ENCODE peak calls at places on chromosome 19, in four cellular contexts. I is CD8-positive, alpha-beta T cell; Y is testis; P is neural progenitor cell. S is an unnamed sample. For H3K9me3, the result is how much of the 10 kb centered on the place peaks cover.

GRCh38 chr19:17496337-17496997 is 15.0 kb upstream of the PGLS start:
- DNase-seq in I (peak), Y (peak), P (peak), S (peak)

GRCh38 chr19:35471946-35472345 is 18.3 kb downstream of the KRTDAP start:
- DNase-seq in I (no peak), Y (no peak), P (no peak), S (no peak)

GRCh38 chr19:17779281-17779930 is 15.5 kb upstream of the B3GNT3 start:
- DNase-seq in I (no peak), Y (peak), P (peak), S (peak)

GRCh38 chr19:13827656-13828055 is 32.4 kb downstream of the ZSWIM4 start:
- DNase-seq in I (no peak), Y (no peak), P (no peak), S (no peak)

GRCh38 chr19:15977690-15978089 is 28.9 kb downstream of the OR10H4 start:
- DNase-seq in I (no peak), Y (no peak), P (no peak), S (no peak)

GRCh38 chr19:19421326-19421725 is 15.9 kb downstream of the GATAD2A start:
- DNase-seq in I (no peak), Y (no peak), P (no peak), S (no peak)

GRCh38 chr19:2611483-2612464 is 90.7 kb downstream of the GNG7 start:
- DNase-seq in I (no peak), Y (no peak), P (no peak), S (no peak)

GRCh38 chr19:13995878-13996765 is 10.0 kb downstream of the RFX1 start:
- DNase-seq in I (no peak), Y (no peak), P (no peak), S (no peak)

GRCh38 chr19:632228-633067 is 889 bp downstream of the POLRMT start:
- DNase-seq in I (no peak), Y (peak), P (peak), S (peak)

GRCh38 chr19:27859689-27860088 is 1353.3 kb downstream of the UQCRFS1 start:
- DNase-seq in I (no peak), Y (no peak), P (no peak), S (no peak)

GRCh38 chr19:47661571-47661970 is 51.7 kb upstream of the EHD2 start:
- DNase-seq in I (no peak), Y (no peak), P (no peak), S (no peak)

GRCh38 chr19:3725640-3726310 is 17.6 kb downstream of the TJP3 start:
- DNase-seq in I (no peak), Y (no peak), P (peak), S (no peak)

GRCh38 chr19:15292847-15293582 is 39.3 kb downstream of the BRD4 start:
- DNase-seq in I (no peak), Y (no peak), P (no peak), S (no peak)

GRCh38 chr19:2700660-2701360 is 1.7 kb downstream of the GNG7 start:
- DNase-seq in I (no peak), Y (no peak), P (no peak), S (peak)

GRCh38 chr19:41811036-41811435 is 14.6 kb downstream of the CEACAM3 start:
- DNase-seq in I (no peak), Y (no peak), P (no peak), S (no peak)

DNA sequence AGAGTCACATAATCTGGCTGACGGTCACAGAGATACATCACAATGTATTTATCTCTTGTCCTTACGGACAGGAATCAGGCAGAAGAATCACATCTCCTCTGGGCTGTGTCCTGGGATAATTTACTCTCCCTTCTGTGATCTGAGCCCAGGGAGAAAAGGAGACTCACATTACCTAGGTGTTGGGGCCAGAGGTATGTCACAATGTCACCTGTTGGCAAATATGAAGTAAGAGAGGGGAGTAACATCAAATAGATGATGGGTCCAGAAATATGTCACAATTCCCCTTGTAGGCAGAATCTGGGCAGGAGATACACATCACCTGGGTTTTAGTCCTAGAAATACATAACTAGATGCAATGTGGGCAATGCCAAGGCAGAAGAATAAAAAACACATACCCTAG is 67.2 kb downstream of the ZNF726 start:
- DNase-seq in I (no peak), Y (no peak), P (no peak), S (no peak)
- H3K9me3 ChIP-seq in I (under half), Y (under half), P (under half), S (under half)

DNA sequence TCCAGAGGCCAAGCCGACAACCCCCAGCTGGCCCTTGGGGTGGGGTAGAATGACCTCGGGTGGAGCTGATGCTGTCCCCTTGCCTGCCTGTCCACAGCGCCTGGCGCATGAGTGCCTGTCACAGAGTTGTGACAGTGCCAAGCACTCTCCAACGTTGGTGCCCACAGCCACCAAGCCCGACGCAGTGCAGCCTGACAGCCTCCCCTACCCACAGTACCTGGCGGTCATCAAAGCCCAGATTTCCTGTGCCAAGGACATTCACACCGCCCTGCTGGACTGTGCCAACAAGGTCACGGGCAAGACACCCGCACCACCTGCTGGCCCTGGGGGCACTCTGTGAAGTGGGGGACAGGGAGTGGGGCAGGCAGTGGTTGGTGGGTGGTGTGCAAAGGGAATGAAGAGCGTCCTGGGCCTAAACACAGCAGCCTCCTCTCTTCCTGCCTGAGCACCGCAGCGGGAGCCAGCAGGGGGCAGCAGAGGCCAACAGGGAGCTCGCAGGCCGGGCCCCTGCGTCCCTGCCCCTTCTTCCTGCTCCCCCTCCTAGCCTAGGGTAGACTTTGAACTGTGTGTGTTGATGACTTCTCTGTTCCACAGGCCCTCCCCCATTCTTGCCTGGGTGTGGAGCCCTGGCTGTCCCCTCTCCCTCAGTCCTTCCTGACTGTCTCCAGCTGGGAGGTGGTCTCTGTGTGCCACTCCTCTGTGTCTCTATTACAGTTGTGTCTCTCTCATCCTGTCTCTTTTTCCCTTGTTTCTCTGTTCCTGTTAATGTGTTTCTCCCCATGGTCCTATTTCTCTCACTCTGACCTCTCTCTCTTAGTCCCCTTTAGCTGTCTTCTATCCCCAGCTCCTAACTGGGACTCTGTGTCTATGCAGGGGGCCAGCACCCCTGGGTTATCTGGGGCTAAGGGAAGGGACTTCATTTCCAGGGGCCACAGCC is 6.5 kb downstream of the MED29 start:
- DNase-seq in I (peak), Y (peak), P (peak), S (peak)
- H3K4me3 ChIP-seq in I (peak), Y (no peak), P (no peak), S (no peak)

GRCh38 chr19:52148256-52148655 is 8.5 kb upstream of the ZNF616 start:
- DNase-seq in I (no peak), Y (no peak), P (no peak), S (no peak)
- H3K9me3 ChIP-seq in I (under half), Y (under half), P (under half), S (under half)

DNA sequence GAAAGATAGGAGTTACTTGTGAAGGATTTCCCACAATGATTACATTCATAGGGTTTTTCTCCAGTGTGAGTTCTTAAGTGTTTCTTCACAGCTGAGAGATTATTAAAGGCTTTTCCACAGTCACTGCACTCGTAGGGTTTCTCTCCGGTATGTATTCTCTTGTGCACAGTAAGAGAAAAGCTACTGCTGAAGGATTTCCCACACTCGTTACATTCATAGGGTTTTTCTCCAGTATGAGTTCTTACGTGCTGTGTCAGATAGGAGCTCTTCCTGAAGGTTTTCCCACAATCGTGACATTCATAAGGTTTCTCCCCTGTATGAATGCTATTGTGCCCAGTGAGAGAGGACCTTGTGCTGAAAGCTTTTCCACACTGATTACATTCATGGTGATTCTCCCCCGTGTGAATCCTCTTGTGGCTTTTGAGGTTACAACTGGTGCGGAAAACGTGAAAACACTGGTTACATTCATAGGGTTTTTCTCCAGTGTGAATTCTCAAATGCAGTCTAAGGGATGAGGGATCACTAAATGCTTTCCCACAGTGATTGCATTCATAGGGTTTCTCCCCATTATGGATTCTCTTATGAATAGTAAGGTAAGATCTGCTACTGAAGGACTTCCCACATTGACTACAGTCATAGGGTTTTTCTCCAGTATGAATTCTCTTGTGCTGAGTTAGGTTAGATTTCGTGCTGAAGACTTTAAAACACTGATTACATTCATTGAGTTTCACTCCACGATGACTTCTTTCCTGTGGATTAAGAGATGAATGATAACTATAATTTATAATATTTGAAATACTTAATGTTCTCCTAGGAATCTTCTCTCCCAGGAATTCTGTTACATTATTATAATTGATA is 20.6 kb downstream of the ZNF558 start:
- DNase-seq in I (no peak), Y (no peak), P (no peak), S (no peak)
- H3K4me3 ChIP-seq in I (peak), Y (no peak), P (peak), S (no peak)